ENCODE peak calls at places on chromosome 7, in six cellular contexts. U is adrenal gland, B is HCT116, D is prostate gland, G is GM12891, Z is ovary. H is an unnamed sample.

GRCh38 chr7:70460562-70460961 is 671.4 kb upstream of the GALNT17 start:
- DNase-seq in D (no peak), U (no peak), G (no peak), Z (no peak), B (no peak), H (no peak)

GRCh38 chr7:20063645-20064044 is 153.5 kb downstream of the MACC1 start:
- DNase-seq in B (no peak), D (no peak), U (no peak), Z (no peak), G (no peak), H (no peak)

GRCh38 chr7:107359520-107360316 is 110.1 kb upstream of the GPR22 start:
- DNase-seq in G (no peak), Z (no peak), B (no peak), D (no peak), U (no peak), H (no peak)

GRCh38 chr7:31370610-31371009 is 30.1 kb upstream of the NEUROD6 start:
- DNase-seq in G (no peak), D (no peak), B (no peak), U (no peak), Z (no peak), H (no peak)

GRCh38 chr7:42534441-42534840 is 297.4 kb upstream of the GLI3 start:
- DNase-seq in B (no peak), Z (no peak), U (no peak), D (no peak), G (no peak), H (no peak)

GRCh38 chr7:120856198-120856597 is 1.7 kb downstream of the TSPAN12 start:
- DNase-seq in Z (no peak), U (no peak), B (no peak), G (no peak), D (no peak), H (no peak)

GRCh38 chr7:44750424-44750823 is 1.8 kb downstream of the ZMIZ2 start:
- DNase-seq in B (no peak), G (no peak), Z (no peak), U (no peak), D (no peak), H (no peak)

GRCh38 chr7:53500076-53500475 is 464.6 kb downstream of the POM121L12 start:
- DNase-seq in Z (no peak), G (no peak), D (no peak), U (no peak), B (no peak), H (no peak)

GRCh38 chr7:16404631-16405030 is 16.7 kb downstream of the CRPPA start:
- DNase-seq in B (no peak), Z (no peak), D (no peak), U (no peak), G (no peak), H (no peak)

GRCh38 chr7:95432606-95433005 is 2.2 kb downstream of the PON2 start:
- DNase-seq in G (no peak), D (no peak), U (no peak), Z (no peak), B (no peak), H (no peak)

GRCh38 chr7:29247232-29247961 is 52.8 kb downstream of the CHN2 start:
- DNase-seq in Z (peak; percentile 32), G (no peak), D (no peak), U (no peak), B (no peak), H (no peak)

GRCh38 chr7:119783799-119784198 is 489.2 kb upstream of the KCND2 start:
- DNase-seq in B (no peak), Z (no peak), D (no peak), U (no peak), G (no peak), H (no peak)

GRCh38 chr7:47677664-47678063 is 95.8 kb upstream of the TNS3 start:
- DNase-seq in U (no peak), D (no peak), Z (no peak), G (no peak), B (no peak), H (no peak)

GRCh38 chr7:12477620-12478019 is 74.0 kb upstream of the VWDE start:
- DNase-seq in G (no peak), U (no peak), B (no peak), Z (no peak), D (no peak), H (no peak)

GRCh38 chr7:79096361-79096805 is 357.1 kb downstream of the MAGI2 start:
- DNase-seq in Z (no peak), U (no peak), B (no peak), D (no peak), G (no peak), H (no peak)

GRCh38 chr7:37510043-37510634 is 61.5 kb upstream of the ELMO1 start:
- DNase-seq in D (no peak), B (no peak), U (no peak), G (no peak), Z (no peak), H (peak; percentile 12)

GRCh38 chr7:141974831-141975230 is 1.3 kb upstream of the TAS2R38 start:
- DNase-seq in D (no peak), B (peak; percentile 28), Z (no peak), G (no peak), U (no peak), H (no peak)

GRCh38 chr7:5629941-5630340 is 151.5 kb downstream of the RNF216 start:
- DNase-seq in G (no peak), B (peak; percentile 7), U (no peak), Z (no peak), D (no peak), H (peak; percentile 99)

GRCh38 chr7:81842361-81842760 is 72.5 kb upstream of the HGF start:
- DNase-seq in U (no peak), G (no peak), B (no peak), Z (no peak), D (no peak), H (no peak)

GRCh38 chr7:90474284-90475210 is 5.1 kb downstream of the PTTG1IP2 start:
- DNase-seq in B (peak; percentile 8), G (no peak), Z (no peak), U (no peak), D (no peak), H (peak; percentile 40)

GRCh38 chr7:279821-280220 is 10.1 kb upstream of the FOXL3 start:
- DNase-seq in B (no peak), D (no peak), G (no peak), U (no peak), Z (no peak), H (no peak)

GRCh38 chr7:68245688-68246087 is 1249.1 kb downstream of the TYW1 start:
- DNase-seq in G (no peak), Z (no peak), B (no peak), D (no peak), U (no peak), H (peak; percentile 15)

GRCh38 chr7:19707240-19707639 is 1.6 kb downstream of the POLR1F start:
- DNase-seq in U (no peak), B (no peak), G (no peak), D (no peak), Z (no peak), H (no peak)

GRCh38 chr7:102974366-102975236 is 61.8 kb downstream of the LRRC17 start:
- DNase-seq in Z (no peak), G (no peak), D (no peak), U (no peak), B (no peak), H (no peak)
- TF ChIP-seq POLR2A in Z (no peak), G (no peak), D (no peak), U (no peak), B (no peak), H (no peak)

GRCh38 chr7:128739990-128740682 is 977 bp downstream of the CALU start:
- DNase-seq in B (no peak), U (no peak), D (no peak), G (no peak), Z (no peak), H (no peak)

GRCh38 chr7:128739048-128739962 is at the start of gene CALU:
- DNase-seq in U (peak; percentile 96), G (peak; percentile 97), B (peak; percentile 86), Z (peak; percentile 96), D (peak; percentile 97), H (peak; percentile 93)

GRCh38 chr7:128741491-128741890 is 2.3 kb downstream of the CALU start:
- DNase-seq in G (no peak), U (no peak), B (no peak), D (no peak), Z (no peak), H (no peak)

GRCh38 chr7:128742206-128742605 is 3.0 kb downstream of the CALU start:
- DNase-seq in U (no peak), G (no peak), D (no peak), Z (no peak), B (no peak), H (no peak)

GRCh38 chr7:128740996-128741395 is 1.8 kb downstream of the CALU start:
- DNase-seq in G (no peak), Z (no peak), D (no peak), U (no peak), B (no peak), H (no peak)
- TF ChIP-seq POLR2A in G (no peak), Z (no peak), D (no peak), U (no peak), B (no peak), H (no peak)

GRCh38 chr7:150325901-150326300 is 2.6 kb upstream of the ACTR3C start:
- DNase-seq in D (no peak), U (no peak), G (no peak), Z (no peak), B (no peak), H (no peak)

GRCh38 chr7:150325110-150325611 is 1.8 kb upstream of the ACTR3C start:
- DNase-seq in D (no peak), B (no peak), U (peak; percentile 24), Z (no peak), G (no peak), H (no peak)

GRCh38 chr7:150323682-150324365 is 479 bp upstream of the ACTR3C start:
- DNase-seq in D (no peak), B (no peak), G (no peak), Z (no peak), U (no peak), H (no peak)

GRCh38 chr7:150322833-150323681 is at the start of the genes ACTR3C and LRRC61:
- DNase-seq in G (peak; percentile 67), B (no peak), U (peak; percentile 70), Z (peak; percentile 63), D (peak; percentile 55), H (no peak)

GRCh38 chr7:150324366-150324961 is 1.1 kb upstream of the ACTR3C start:
- DNase-seq in D (no peak), Z (peak; percentile 42), B (no peak), G (no peak), U (peak; percentile 13), H (no peak)
- TF ChIP-seq POLR2A in D (no peak), Z (no peak), B (no peak), G (no peak), U (no peak), H (no peak)

DNA sequence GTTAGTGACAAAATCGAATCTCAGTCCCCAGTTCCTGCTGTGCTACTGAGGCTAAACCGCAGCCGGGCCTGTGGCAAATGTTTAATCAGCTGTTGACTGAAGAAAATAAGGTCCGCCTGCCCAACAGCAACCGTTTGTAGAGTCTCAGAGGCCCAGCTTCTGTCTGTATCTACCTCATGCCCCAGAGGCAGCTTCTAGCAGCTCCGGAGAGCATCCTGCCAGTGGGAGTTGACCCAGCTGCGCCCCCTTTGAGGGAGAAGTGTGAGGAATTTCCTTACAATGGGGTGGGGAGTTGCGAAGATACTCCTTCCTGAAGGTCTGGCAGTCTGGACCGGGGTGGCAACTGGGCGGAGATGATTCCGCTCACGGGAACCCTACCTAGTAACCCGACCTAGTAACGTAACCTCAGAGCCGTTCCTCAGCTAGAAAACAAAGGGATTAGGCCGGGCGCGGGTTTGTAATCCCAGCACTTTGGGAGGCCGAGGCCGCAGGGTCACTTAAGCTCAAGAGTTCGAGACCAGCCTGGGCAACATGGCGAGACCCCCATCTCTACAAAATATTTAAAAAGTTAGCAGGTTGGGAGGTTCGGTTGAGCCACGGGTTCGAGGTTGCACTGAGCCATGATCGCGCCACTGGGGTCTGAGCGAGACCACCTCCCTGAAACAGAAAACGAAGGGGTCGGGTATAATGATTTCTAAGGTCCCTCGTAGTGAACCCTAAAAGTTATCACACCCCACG is 846 bp upstream of the ZNF775 start:
- DNase-seq in Z (peak; percentile 62), U (no peak), G (no peak), D (peak; percentile 59), B (peak; percentile 19), H (peak; percentile 85)
- TF ChIP-seq POLR2A in Z (no peak), U (no peak), G (no peak), D (peak; percentile 24), B (no peak), H (peak; percentile 16)

H was measured in H54.